ENCODE peak calls at places on chromosomes 12 and 14, in nine cellular contexts. I is NCI-H1105 treated with DMSO at 0.1 percent for 48 hours; O is Calu3; K is SK-N-SH; V is activated CD4-positive, alpha-beta T cell treated with anti-CD3 and anti-CD28 coated beads, Interleukin-2, amount 50 U/mL, for 1 hour; N is stimulated activated CD8-positive, alpha-beta memory T cell treated with anti-CD3 and anti-CD28 coated beads, Interleukin-12 subunit alpha, Interleukin-12 subunit beta, amount 100 ng/mL, for 1 hour; R is T-helper 1 cell; C is iPS DF 6.9; G is NCI-H748 treated with DMSO at 0.1 percent for 48 hours. M is an unnamed sample.

GRCh38 chr14:99871771-99872170 is 78.6 kb downstream of the EML1 start:
- DNase-seq in V (no peak), O (no peak), R (no peak), K (no peak), G (no peak), I (no peak), N (no peak), C (no peak), M (no peak)

GRCh38 chr14:86124328-86124727 is 594.4 kb downstream of the FLRT2 start:
- DNase-seq in G (no peak), C (no peak), I (no peak), N (no peak), R (peak), O (no peak), K (no peak), V (no peak), M (no peak)

GRCh38 chr12:108629824-108630476 is 3.7 kb downstream of the SELPLG start:
- DNase-seq in G (no peak), N (peak), K (no peak), O (no peak), I (no peak), R (peak), V (peak), C (no peak), M (peak)

GRCh38 chr14:101404426-101405170 is 156.7 kb upstream of the DIO3 start:
- DNase-seq in C (peak), K (peak), R (no peak), O (no peak), I (no peak), N (no peak), G (no peak), V (no peak), M (no peak)

GRCh38 chr12:1047898-1048660 is 57.1 kb downstream of the ERC1 start:
- DNase-seq in G (no peak), R (no peak), O (no peak), N (no peak), V (no peak), C (no peak), I (no peak), K (peak), M (no peak)

GRCh38 chr14:23437142-23438129 is 2.0 kb upstream of the MYH7 start:
- DNase-seq in G (no peak), C (no peak), K (no peak), I (no peak), O (no peak), N (no peak), R (no peak), V (no peak), M (no peak)

GRCh38 chr14:91138511-91139359 is 24.9 kb downstream of the DGLUCY start:
- DNase-seq in V (peak), C (no peak), G (no peak), R (peak), N (peak), I (no peak), O (peak), K (no peak), M (no peak)

GRCh38 chr14:92589213-92589852 is 75.8 kb downstream of the RIN3 start:
- DNase-seq in O (no peak), G (peak), K (no peak), N (no peak), V (no peak), R (no peak), C (no peak), I (peak), M (no peak)

GRCh38 chr12:128707488-128707887 is 116.3 kb downstream of the SLC15A4 start:
- DNase-seq in O (no peak), K (no peak), N (no peak), R (no peak), C (no peak), G (no peak), V (no peak), I (no peak), M (no peak)

GRCh38 chr12:19161251-19161650 is 31.7 kb downstream of the PLEKHA5 start:
- DNase-seq in N (no peak), V (no peak), K (no peak), G (no peak), O (no peak), R (no peak), I (no peak), C (no peak), M (no peak)

GRCh38 chr12:25529738-25530137 is 23.3 kb downstream of the LMNTD1 start:
- DNase-seq in I (no peak), K (no peak), R (no peak), G (no peak), V (no peak), C (no peak), O (no peak), N (no peak), M (no peak)

GRCh38 chr12:57693317-57693658 is 644 bp upstream of the OS9 start:
- DNase-seq in I (no peak), V (no peak), N (no peak), R (no peak), G (no peak), K (no peak), O (no peak), C (no peak), M (no peak)

GRCh38 chr14:104689620-104690265 is 325 bp downstream of the INF2 start:
- DNase-seq in G (no peak), O (no peak), C (no peak), I (no peak), K (peak), R (no peak), V (no peak), N (no peak), M (no peak)

GRCh38 chr14:99427632-99428315 is 52.9 kb downstream of the SETD3 start:
- DNase-seq in O (no peak), N (no peak), C (no peak), R (no peak), K (no peak), V (no peak), G (no peak), I (no peak), M (no peak)

GRCh38 chr14:37091651-37092050 is 80.8 kb downstream of the SLC25A21 start:
- DNase-seq in N (no peak), C (no peak), V (no peak), R (no peak), I (no peak), G (no peak), K (no peak), O (no peak), M (no peak)

GRCh38 chr12:58580095-58580494 is 340.2 kb downstream of the LRIG3 start:
- DNase-seq in C (no peak), O (no peak), R (no peak), G (no peak), V (no peak), N (no peak), I (no peak), K (no peak), M (no peak)

GRCh38 chr12:67509987-67510386 is 138.6 kb upstream of the DYRK2 start:
- DNase-seq in K (no peak), N (no peak), V (no peak), I (no peak), R (no peak), G (no peak), C (no peak), O (no peak), M (no peak)

GRCh38 chr14:44030963-44031362 is 476.1 kb downstream of the FSCB start:
- DNase-seq in G (no peak), C (no peak), O (no peak), N (no peak), K (no peak), V (no peak), I (no peak), R (no peak), M (no peak)

GRCh38 chr14:104743461-104744380 is 9.2 kb upstream of the SIVA1 start:
- DNase-seq in O (no peak), I (no peak), R (no peak), N (no peak), V (no peak), K (no peak), G (no peak), C (no peak), M (no peak)

GRCh38 chr12:69919565-69919964 is 94.5 kb downstream of the MYRFL start:
- DNase-seq in G (peak), K (no peak), V (no peak), N (no peak), I (no peak), R (no peak), C (no peak), O (no peak), M (no peak)

GRCh38 chr14:100307215-100308111 is 1.2 kb upstream of the SLC25A29 start:
- DNase-seq in K (peak), C (no peak), R (no peak), I (no peak), O (peak), N (no peak), V (no peak), G (no peak), M (no peak)

GRCh38 chr12:53224268-53224896 is 7.6 kb downstream of the RARG start:
- DNase-seq in I (no peak), N (no peak), K (peak), O (peak), C (no peak), V (no peak), G (no peak), R (no peak), M (no peak)

GRCh38 chr12:109735051-109735521 is 21.5 kb downstream of the FAM222A start:
- DNase-seq in V (no peak), N (no peak), K (peak), R (no peak), G (no peak), O (no peak), I (no peak), C (no peak), M (no peak)

GRCh38 chr12:108816652-108817335 is 40.6 kb downstream of the SSH1 start:
- DNase-seq in C (no peak), O (no peak), I (no peak), V (no peak), R (no peak), N (no peak), K (no peak), G (no peak), M (no peak)

GRCh38 chr14:93759781-93760307 is 28.4 kb downstream of the PRIMA1 start:
- DNase-seq in G (no peak), O (no peak), V (no peak), R (no peak), C (no peak), N (no peak), I (no peak), K (peak), M (no peak)

GRCh38 chr12:113664224-113664681 is 192.6 kb upstream of the LHX5 start:
- DNase-seq in K (no peak), V (no peak), R (no peak), I (no peak), N (no peak), C (no peak), G (no peak), O (no peak), M (no peak)

GRCh38 chr12:95963104-95963503 is 20.0 kb downstream of the AMDHD1 start:
- DNase-seq in I (no peak), V (no peak), G (no peak), N (no peak), O (peak), K (no peak), C (no peak), R (no peak), M (no peak)

GRCh38 chr12:48219635-48220034 is 16.5 kb upstream of the OR10AD1 start:
- DNase-seq in K (no peak), V (no peak), C (no peak), R (no peak), I (no peak), O (peak), N (no peak), G (no peak), M (no peak)

GRCh38 chr14:33307691-33308369 is 369.2 kb downstream of the NPAS3 start:
- DNase-seq in V (no peak), K (peak), R (no peak), G (peak), O (no peak), N (no peak), I (peak), C (no peak), M (no peak)

GRCh38 chr14:69922198-69922597 is 43.0 kb downstream of the SMOC1 start:
- DNase-seq in K (no peak), N (no peak), R (no peak), C (no peak), I (no peak), V (no peak), G (no peak), O (no peak), M (no peak)

GRCh38 chr14:55446127-55446736 is 5.8 kb upstream of the TBPL2 start:
- DNase-seq in O (peak), V (peak), R (peak), G (peak), N (peak), I (peak), C (peak), K (peak), M (peak)

GRCh38 chr14:54399560-54399959 is 2.8 kb downstream of the CDKN3 start:
- DNase-seq in C (no peak), G (no peak), K (no peak), O (no peak), N (no peak), I (no peak), R (no peak), V (no peak), M (no peak)

GRCh38 chr14:96502621-96503251 is 554 bp downstream of the PAPOLA start:
- DNase-seq in R (no peak), C (no peak), K (peak), V (no peak), I (peak), O (peak), G (no peak), N (no peak), M (peak)

M was measured in NK-92 treated with Interleukin-12 subunit alpha and Interleukin-12 subunit beta, amount 100 ng/mL, for 24 hours.